ENCODE peak calls at places on chromosomes 11 and 22, in seven cellular contexts. A is right lobe of liver, V is lower lobe of right lung, H is H9, J is fibroblast of villous mesenchyme, C is lower leg skin, Q is kidney epithelial cell. I is an unnamed sample.

GRCh38 chr22:46749682-46750529 is 11.9 kb upstream of the CERK start:
- DNase-seq in A (peak), V (no peak), H (no peak), J (no peak), C (no peak), Q (no peak), I (no peak)

GRCh38 chr11:24697722-24698121 is 200.9 kb downstream of the LUZP2 start:
- DNase-seq in A (no peak), V (no peak), H (no peak), J (peak), C (no peak), Q (peak), I (no peak)

GRCh38 chr22:43917523-43917922 is 6.1 kb upstream of the PNPLA3 start:
- DNase-seq in A (no peak), V (no peak), H (no peak), J (no peak), C (no peak), Q (no peak), I (no peak)

GRCh38 chr22:39362271-39362670 is 12.5 kb downstream of the SYNGR1 start:
- DNase-seq in A (no peak), V (no peak), H (peak), J (no peak), C (no peak), Q (no peak), I (peak)

GRCh38 chr22:37012262-37012904 is 6.9 kb downstream of the TST start:
- DNase-seq in A (peak), V (no peak), H (no peak), J (no peak), C (no peak), Q (no peak), I (no peak)

GRCh38 chr22:28051787-28052356 is 132.8 kb upstream of the PITPNB start:
- DNase-seq in A (peak), V (no peak), H (peak), J (peak), C (peak), Q (no peak), I (no peak)

GRCh38 chr22:27378994-27379393 is 422.6 kb downstream of the MN1 start:
- DNase-seq in A (no peak), V (no peak), H (no peak), J (no peak), C (no peak), Q (no peak), I (no peak)

GRCh38 chr11:66172146-66172545 is 96.3 kb upstream of the RAB1B start:
- DNase-seq in A (no peak), V (no peak), H (no peak), J (peak), C (no peak), Q (peak), I (no peak)

GRCh38 chr11:12845739-12846358 is 163.3 kb upstream of the RASSF10 start:
- DNase-seq in A (no peak), V (no peak), H (no peak), J (peak), C (no peak), Q (no peak), I (peak)

GRCh38 chr11:104999716-105000115 is 23.3 kb downstream of the CASP5 start:
- DNase-seq in A (no peak), V (no peak), H (no peak), J (peak), C (no peak), Q (no peak), I (no peak)

GRCh38 chr11:70191495-70192140 is 11.5 kb upstream of the FADD start:
- DNase-seq in A (peak), V (peak), H (peak), J (peak), C (no peak), Q (no peak), I (peak)

GRCh38 chr11:63032451-63032850 is 16.8 kb upstream of the SLC22A8 start:
- DNase-seq in A (no peak), V (no peak), H (no peak), J (no peak), C (no peak), Q (no peak), I (no peak)

GRCh38 chr22:44645083-44645482 is 56.9 kb upstream of the PRR5 start:
- DNase-seq in A (no peak), V (no peak), H (no peak), J (no peak), C (no peak), Q (no peak), I (no peak)

GRCh38 chr22:33272180-33272579 is 214.0 kb upstream of the SYN3 start:
- DNase-seq in A (peak), V (no peak), H (no peak), J (no peak), C (no peak), Q (no peak), I (no peak)

GRCh38 chr11:64650923-64651523 is 60.0 kb downstream of the SLC22A12 start:
- DNase-seq in A (no peak), V (no peak), H (peak), J (peak), C (no peak), Q (no peak), I (no peak)

DNA sequence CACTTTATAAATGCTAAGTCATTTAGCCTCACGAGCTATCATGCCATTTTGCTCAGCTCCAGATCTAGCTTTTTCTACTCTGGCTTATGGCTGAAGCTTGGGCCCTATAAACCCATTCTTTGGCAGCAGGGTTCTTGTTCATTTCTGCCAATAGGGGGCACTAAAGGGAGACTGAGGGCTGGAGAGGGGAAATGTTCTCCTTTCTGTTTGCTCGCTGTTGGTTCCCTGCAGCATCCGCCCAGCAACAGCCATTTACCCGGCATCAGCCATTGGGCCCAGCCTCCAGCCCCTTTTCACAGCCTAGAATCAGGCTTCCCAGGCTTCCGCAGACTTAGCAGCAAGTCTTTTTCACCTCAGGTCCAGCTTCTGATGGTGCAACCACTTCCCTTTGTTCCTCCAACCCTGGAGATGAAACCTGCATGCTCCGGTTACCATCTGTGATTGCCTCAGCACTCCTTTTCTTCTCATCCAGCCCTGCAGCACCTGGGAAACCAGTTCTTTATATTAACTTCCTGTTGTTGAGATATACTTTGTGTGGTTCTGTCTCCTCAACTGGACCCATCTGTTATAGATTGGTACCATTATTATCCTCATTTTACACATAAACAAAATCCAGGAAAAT is 4.2 kb upstream of the ME3 start:
- DNase-seq in A (no peak), V (no peak), H (peak), J (no peak), C (no peak), Q (no peak), I (no peak)
- TF ChIP-seq CTCF in A (peak), V (peak), H (peak), J (peak), C (no peak), Q (peak), I (no peak)

GRCh38 chr11:128453444-128454336 is 133.7 kb downstream of the ETS1 start:
- DNase-seq in A (peak), V (no peak), H (no peak), J (peak), C (peak), Q (peak), I (no peak)

GRCh38 chr11:128448487-128448886 is 138.9 kb downstream of the ETS1 start:
- DNase-seq in A (peak), V (no peak), H (peak), J (no peak), C (no peak), Q (peak), I (no peak)

GRCh38 chr11:128450882-128451647 is 136.3 kb downstream of the ETS1 start:
- DNase-seq in A (no peak), V (no peak), H (no peak), J (no peak), C (no peak), Q (no peak), I (no peak)

GRCh38 chr11:128448981-128449713 is 138.2 kb downstream of the ETS1 start:
- DNase-seq in A (no peak), V (no peak), H (no peak), J (no peak), C (no peak), Q (no peak), I (no peak)

DNA sequence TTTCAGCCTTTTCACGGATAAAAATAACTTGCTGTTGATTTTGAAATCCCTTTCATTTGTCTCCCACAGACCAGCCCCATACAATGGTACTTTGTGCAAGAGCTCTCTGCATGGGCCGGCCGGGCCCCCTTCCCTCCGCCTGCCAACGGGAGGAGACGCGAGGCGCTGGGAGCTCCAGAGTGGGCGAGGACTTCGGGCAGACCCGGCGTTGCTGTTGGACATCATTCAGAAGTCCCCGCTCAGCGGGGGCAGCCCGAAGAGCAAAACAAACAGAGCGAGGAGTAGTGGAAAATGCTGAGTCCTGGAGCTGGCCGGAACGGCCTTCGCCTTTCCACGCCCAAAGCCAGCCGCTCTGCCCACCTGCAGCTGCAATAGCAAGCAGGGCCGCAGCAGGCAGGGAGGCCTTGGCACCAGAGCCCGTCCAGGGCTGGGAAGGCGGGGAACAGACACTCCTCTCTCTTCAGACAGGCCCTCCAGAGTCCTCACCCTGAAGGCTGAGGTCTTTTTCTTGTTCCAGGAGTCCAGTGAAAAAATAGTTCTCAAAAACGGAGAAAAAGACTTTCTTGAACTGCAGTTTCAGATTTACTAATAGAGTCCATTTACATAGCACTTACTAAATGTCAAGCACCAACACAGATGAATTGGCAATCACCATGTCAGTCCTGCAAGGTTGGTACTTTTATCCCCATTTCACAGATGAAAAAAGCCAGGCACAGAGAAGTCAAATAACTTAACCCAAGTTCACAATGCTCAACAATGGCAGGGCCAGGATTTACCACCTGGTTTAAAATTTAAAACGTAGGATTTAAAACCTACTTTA is 135.5 kb downstream of the ETS1 start:
- DNase-seq in A (peak), V (peak), H (peak), J (no peak), C (no peak), Q (no peak), I (no peak)
- TF ChIP-seq CTCF in A (no peak), V (no peak), H (no peak), J (no peak), C (no peak), Q (no peak), I (no peak)

GRCh38 chr22:26086359-26086758 is 82.9 kb upstream of the SEZ6L start:
- DNase-seq in A (no peak), V (no peak), H (no peak), J (no peak), C (no peak), Q (no peak), I (no peak)
- TF ChIP-seq CTCF in A (no peak), V (no peak), H (peak), J (no peak), C (no peak), Q (no peak), I (peak)

DNA sequence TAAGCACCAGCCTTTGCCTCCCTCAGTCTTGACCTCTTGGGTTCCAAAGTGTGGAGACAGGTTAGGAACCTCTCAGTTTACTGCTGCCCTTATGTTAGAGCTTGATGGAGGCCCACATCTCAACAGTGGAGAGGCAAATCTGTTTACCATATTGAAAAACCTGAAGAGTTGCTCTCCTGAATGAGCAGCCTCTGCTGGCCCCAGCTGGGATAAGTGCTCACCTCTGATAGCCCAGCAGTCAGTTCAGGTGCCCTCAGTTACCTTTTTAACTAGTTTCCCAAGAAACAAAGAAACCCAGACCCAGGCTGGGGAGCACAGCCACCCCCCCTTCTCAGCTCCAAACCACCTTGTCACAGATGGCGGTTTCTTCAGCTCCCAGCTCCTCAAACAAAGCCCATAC is 57.1 kb downstream of the PPFIBP2 start:
- DNase-seq in A (no peak), V (no peak), H (peak), J (no peak), C (no peak), Q (no peak), I (no peak)
- TF ChIP-seq CTCF in A (no peak), V (no peak), H (peak), J (no peak), C (no peak), Q (no peak), I (no peak)

GRCh38 chr22:17896552-17896951 is 122.3 kb upstream of the BID start:
- DNase-seq in A (peak), V (no peak), H (peak), J (no peak), C (no peak), Q (no peak), I (no peak)
- TF ChIP-seq CTCF in A (peak), V (peak), H (peak), J (peak), C (no peak), Q (peak), I (no peak)

DNA sequence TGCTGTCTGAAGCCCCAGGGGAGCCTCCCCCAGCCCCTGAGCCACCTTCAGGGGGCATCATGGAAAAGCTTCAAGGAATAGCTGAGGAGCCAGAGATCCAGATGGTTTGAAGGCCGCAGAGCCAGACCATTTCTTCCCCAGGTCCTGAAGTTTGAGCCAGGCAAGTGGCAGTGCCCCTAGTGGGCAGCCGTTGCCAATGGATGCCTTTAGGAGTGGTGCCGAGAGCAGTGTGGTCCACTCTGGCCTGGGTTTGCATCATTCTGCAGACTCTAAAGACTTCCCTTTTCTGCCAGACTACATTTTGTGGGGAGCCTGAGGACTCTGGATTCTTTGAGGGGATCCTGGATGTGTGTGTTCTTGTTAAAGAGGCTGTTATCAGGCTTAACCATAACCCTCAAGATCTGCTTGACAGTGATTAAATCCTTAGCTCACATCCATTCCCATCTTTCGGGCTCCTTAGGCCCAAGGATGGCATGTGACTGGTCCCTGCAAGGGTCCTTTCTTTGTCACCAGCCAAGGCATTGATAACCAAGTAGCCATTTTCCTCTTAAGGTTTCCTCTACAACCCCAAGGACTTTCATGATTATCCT is 13.1 kb downstream of the HINFP start:
- DNase-seq in A (no peak), V (peak), H (no peak), J (no peak), C (no peak), Q (no peak), I (no peak)
- TF ChIP-seq CTCF in A (peak), V (peak), H (peak), J (peak), C (no peak), Q (peak), I (peak)

DNA sequence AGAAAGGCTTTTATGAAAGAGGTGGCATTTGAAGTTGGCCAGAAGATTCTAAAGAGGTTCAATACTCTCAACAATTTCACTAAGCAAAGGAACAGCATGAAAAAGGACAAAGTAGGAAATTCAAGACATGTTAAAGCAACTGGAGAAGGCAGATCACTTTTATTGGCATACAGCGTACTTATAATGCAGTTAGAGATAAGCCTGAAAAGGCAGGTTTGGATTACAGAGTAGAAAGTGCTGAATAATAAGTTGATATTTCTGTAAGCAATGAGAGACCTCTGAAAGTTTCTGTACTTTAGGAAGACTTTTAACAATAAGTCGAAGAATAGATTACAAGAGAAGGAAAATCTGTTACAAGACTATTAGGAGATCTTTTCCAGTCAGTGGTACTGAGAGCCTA is 25.1 kb downstream of the MTMR2 start:
- DNase-seq in A (no peak), V (no peak), H (no peak), J (no peak), C (no peak), Q (no peak), I (no peak)
- TF ChIP-seq CTCF in A (no peak), V (no peak), H (no peak), J (no peak), C (no peak), Q (no peak), I (no peak)

GRCh38 chr11:76838422-76839068 is 22.2 kb upstream of the ACER3 start:
- DNase-seq in A (no peak), V (no peak), H (peak), J (no peak), C (no peak), Q (no peak), I (no peak)
- TF ChIP-seq CTCF in A (no peak), V (no peak), H (peak), J (peak), C (no peak), Q (peak), I (peak)